ENCODE peak calls at places on chromosomes 4 and X, in nine cellular contexts. T is GM04504; M is GM13977; C is GM23248; Z is T-helper 2 cell; X is activated naive CD4-positive, alpha-beta T cell; E is G401; P is astrocyte of the spinal cord; Q is germinal center. D is an unnamed sample.

GRCh38 chr4:168648929-168649328 is 152.1 kb downstream of the PALLD start:
- DNase-seq in T (peak), M (no peak), C (peak), Z (no peak), X (no peak), E (no peak), P (peak), Q (no peak), D (peak)

GRCh38 chr4:118954246-118954645 is 65.6 kb downstream of the SYNPO2 start:
- DNase-seq in T (no peak), M (no peak), C (peak), Z (no peak), X (no peak), E (peak), P (peak), Q (no peak), D (no peak)

GRCh38 chr4:170229021-170229420 is 139.3 kb upstream of the AADAT start:
- DNase-seq in T (no peak), M (no peak), C (no peak), Z (no peak), X (no peak), E (no peak), P (no peak), Q (no peak), D (no peak)

GRCh38 chr4:58808817-58809216 is 1698.6 kb upstream of the IGFBP7 start:
- DNase-seq in T (no peak), M (no peak), C (no peak), Z (no peak), X (no peak), E (no peak), P (no peak), Q (no peak), D (no peak)

GRCh38 chr4:145440292-145441007 is 41.2 kb upstream of the SMAD1 start:
- DNase-seq in T (no peak), M (no peak), C (no peak), Z (no peak), X (no peak), E (no peak), P (no peak), Q (no peak), D (no peak)

GRCh38 chrX:19332983-19333382 is 10.7 kb upstream of the PDHA1 start:
- DNase-seq in T (peak), M (no peak), C (peak), Z (no peak), X (no peak), E (peak), P (no peak), Q (no peak), D (no peak)

GRCh38 chrX:2423293-2423692 is 77.5 kb downstream of the DHRSX start:
- DNase-seq in T (no peak), M (no peak), C (peak), Z (no peak), X (no peak), E (no peak), P (peak), Q (no peak), D (no peak)

GRCh38 chrX:82748901-82749505 is 759.1 kb upstream of the POU3F4 start:
- DNase-seq in T (no peak), M (no peak), C (peak), Z (no peak), X (no peak), E (no peak), P (peak), Q (no peak), D (no peak)

D was measured in AG04449.